ENCODE peak calls at places on chromosomes 16 and 17, in ten cellular contexts. One of them, this sample, is unnamed.

GRCh38 chr17:31320791-31321190 is 631 bp downstream of the EVI2A start:
- DNase-seq in transverse colon: no peak
- DNase-seq in choroid plexus epithelial cell: peak; percentile 50
- DNase-seq in A673: no peak
- DNase-seq in bronchial epithelial cell: no peak
- DNase-seq in WTC11: no peak
- DNase-seq in upper lobe of right lung: no peak
- DNase-seq in MCF 10A: peak; percentile 36
- DNase-seq in AG10803: peak; percentile 13
- DNase-seq in foreskin fibroblast: peak; percentile 29
- DNase-seq in this sample: peak; percentile 40

GRCh38 chr16:53482123-53482522 is 20.9 kb downstream of the AKTIP start:
- DNase-seq in transverse colon: no peak
- DNase-seq in choroid plexus epithelial cell: peak; percentile 31
- DNase-seq in A673: no peak
- DNase-seq in bronchial epithelial cell: peak; percentile 14
- DNase-seq in WTC11: no peak
- DNase-seq in upper lobe of right lung: no peak
- DNase-seq in MCF 10A: no peak
- DNase-seq in AG10803: peak; percentile 31
- DNase-seq in foreskin fibroblast: peak; percentile 39
- DNase-seq in this sample: peak; percentile 40

GRCh38 chr16:49336581-49336980 is 37.0 kb upstream of the C16orf78 start:
- DNase-seq in transverse colon: no peak
- DNase-seq in choroid plexus epithelial cell: no peak
- DNase-seq in A673: no peak
- DNase-seq in bronchial epithelial cell: no peak
- DNase-seq in WTC11: no peak
- DNase-seq in upper lobe of right lung: no peak
- DNase-seq in MCF 10A: no peak
- DNase-seq in AG10803: no peak
- DNase-seq in foreskin fibroblast: no peak
- DNase-seq in this sample: no peak

GRCh38 chr16:73176577-73177013 is 128.7 kb upstream of the ZFHX3 start:
- DNase-seq in transverse colon: no peak
- DNase-seq in choroid plexus epithelial cell: peak; percentile 93
- DNase-seq in A673: peak; percentile 45
- DNase-seq in bronchial epithelial cell: peak; percentile 97
- DNase-seq in WTC11: no peak
- DNase-seq in upper lobe of right lung: no peak
- DNase-seq in MCF 10A: peak; percentile 81
- DNase-seq in AG10803: peak; percentile 95
- DNase-seq in foreskin fibroblast: peak; percentile 90
- DNase-seq in this sample: peak; percentile 98

GRCh38 chr17:46192484-46193245 is 564 bp downstream of the KANSL1 start:
- DNase-seq in transverse colon: peak; percentile 62
- DNase-seq in choroid plexus epithelial cell: peak; percentile 73
- DNase-seq in A673: peak; percentile 80
- DNase-seq in bronchial epithelial cell: peak; percentile 25
- DNase-seq in WTC11: peak; percentile 61
- DNase-seq in upper lobe of right lung: peak; percentile 83
- DNase-seq in MCF 10A: peak; percentile 68
- DNase-seq in AG10803: peak; percentile 71
- DNase-seq in foreskin fibroblast: peak; percentile 26
- DNase-seq in this sample: peak; percentile 71

GRCh38 chr16:30567160-30567990 is 4.1 kb downstream of the ZNF688 start:
- DNase-seq in transverse colon: no peak
- DNase-seq in choroid plexus epithelial cell: no peak
- DNase-seq in A673: no peak
- DNase-seq in bronchial epithelial cell: peak; percentile 81
- DNase-seq in WTC11: no peak
- DNase-seq in upper lobe of right lung: no peak
- DNase-seq in MCF 10A: peak; percentile 85
- DNase-seq in AG10803: no peak
- DNase-seq in foreskin fibroblast: no peak
- DNase-seq in this sample: no peak

GRCh38 chr16:16983545-16983944 is 487.2 kb downstream of the XYLT1 start:
- DNase-seq in transverse colon: no peak
- DNase-seq in choroid plexus epithelial cell: no peak
- DNase-seq in A673: no peak
- DNase-seq in bronchial epithelial cell: no peak
- DNase-seq in WTC11: no peak
- DNase-seq in upper lobe of right lung: no peak
- DNase-seq in MCF 10A: no peak
- DNase-seq in AG10803: no peak
- DNase-seq in foreskin fibroblast: no peak
- DNase-seq in this sample: no peak

GRCh38 chr17:8284126-8284525 is 4.3 kb upstream of the RANGRF start:
- DNase-seq in transverse colon: no peak
- DNase-seq in choroid plexus epithelial cell: no peak
- DNase-seq in A673: no peak
- DNase-seq in bronchial epithelial cell: no peak
- DNase-seq in WTC11: no peak
- DNase-seq in upper lobe of right lung: no peak
- DNase-seq in MCF 10A: no peak
- DNase-seq in AG10803: no peak
- DNase-seq in foreskin fibroblast: no peak
- DNase-seq in this sample: no peak

GRCh38 chr16:74568961-74569631 is 37.8 kb downstream of the GLG1 start:
- DNase-seq in transverse colon: no peak
- DNase-seq in choroid plexus epithelial cell: peak; percentile 41
- DNase-seq in A673: no peak
- DNase-seq in bronchial epithelial cell: peak; percentile 35
- DNase-seq in WTC11: no peak
- DNase-seq in upper lobe of right lung: no peak
- DNase-seq in MCF 10A: no peak
- DNase-seq in AG10803: peak; percentile 56
- DNase-seq in foreskin fibroblast: peak; percentile 10
- DNase-seq in this sample: no peak

GRCh38 chr17:58083491-58084316 is 485 bp downstream of the DYNLL2 start:
- DNase-seq in transverse colon: peak; percentile 74
- DNase-seq in choroid plexus epithelial cell: peak; percentile 35
- DNase-seq in A673: peak; percentile 52
- DNase-seq in bronchial epithelial cell: peak; percentile 25
- DNase-seq in WTC11: no peak
- DNase-seq in upper lobe of right lung: peak; percentile 88
- DNase-seq in MCF 10A: peak; percentile 41
- DNase-seq in AG10803: peak; percentile 50
- DNase-seq in foreskin fibroblast: peak; percentile 70
- DNase-seq in this sample: peak; percentile 46

GRCh38 chr16:87101903-87102302 is 215.3 kb downstream of the C16orf95 start:
- DNase-seq in transverse colon: no peak
- DNase-seq in choroid plexus epithelial cell: peak; percentile 65
- DNase-seq in A673: no peak
- DNase-seq in bronchial epithelial cell: no peak
- DNase-seq in WTC11: no peak
- DNase-seq in upper lobe of right lung: no peak
- DNase-seq in MCF 10A: peak; percentile 18
- DNase-seq in AG10803: peak; percentile 42
- DNase-seq in foreskin fibroblast: peak; percentile 17
- DNase-seq in this sample: peak; percentile 93

GRCh38 chr17:1164935-1165556 is 14.7 kb downstream of the ABR start:
- DNase-seq in transverse colon: no peak
- DNase-seq in choroid plexus epithelial cell: no peak
- DNase-seq in A673: no peak
- DNase-seq in bronchial epithelial cell: no peak
- DNase-seq in WTC11: no peak
- DNase-seq in upper lobe of right lung: no peak
- DNase-seq in MCF 10A: no peak
- DNase-seq in AG10803: no peak
- DNase-seq in foreskin fibroblast: no peak
- DNase-seq in this sample: no peak

GRCh38 chr16:66662445-66663194 is 33.9 kb downstream of the CMTM4 start:
- DNase-seq in transverse colon: no peak
- DNase-seq in choroid plexus epithelial cell: peak; percentile 73
- DNase-seq in A673: no peak
- DNase-seq in bronchial epithelial cell: peak; percentile 40
- DNase-seq in WTC11: no peak
- DNase-seq in upper lobe of right lung: no peak
- DNase-seq in MCF 10A: peak; percentile 57
- DNase-seq in AG10803: peak; percentile 43
- DNase-seq in foreskin fibroblast: peak; percentile 36
- DNase-seq in this sample: peak; percentile 62

GRCh38 chr16:81005644-81006471 is 827 bp downstream of the CMC2 start:
- DNase-seq in transverse colon: peak; percentile 85
- DNase-seq in choroid plexus epithelial cell: peak; percentile 41
- DNase-seq in A673: peak; percentile 12
- DNase-seq in bronchial epithelial cell: peak; percentile 20
- DNase-seq in WTC11: no peak
- DNase-seq in upper lobe of right lung: no peak
- DNase-seq in MCF 10A: peak; percentile 59
- DNase-seq in AG10803: no peak
- DNase-seq in foreskin fibroblast: no peak
- DNase-seq in this sample: peak; percentile 32

GRCh38 chr16:2512920-2513404 is 790 bp upstream of the ATP6V0C start:
- DNase-seq in transverse colon: no peak
- DNase-seq in choroid plexus epithelial cell: no peak
- DNase-seq in A673: no peak
- DNase-seq in bronchial epithelial cell: no peak
- DNase-seq in WTC11: peak; percentile 62
- DNase-seq in upper lobe of right lung: peak; percentile 69
- DNase-seq in MCF 10A: no peak
- DNase-seq in AG10803: no peak
- DNase-seq in foreskin fibroblast: no peak
- DNase-seq in this sample: no peak

DNA sequence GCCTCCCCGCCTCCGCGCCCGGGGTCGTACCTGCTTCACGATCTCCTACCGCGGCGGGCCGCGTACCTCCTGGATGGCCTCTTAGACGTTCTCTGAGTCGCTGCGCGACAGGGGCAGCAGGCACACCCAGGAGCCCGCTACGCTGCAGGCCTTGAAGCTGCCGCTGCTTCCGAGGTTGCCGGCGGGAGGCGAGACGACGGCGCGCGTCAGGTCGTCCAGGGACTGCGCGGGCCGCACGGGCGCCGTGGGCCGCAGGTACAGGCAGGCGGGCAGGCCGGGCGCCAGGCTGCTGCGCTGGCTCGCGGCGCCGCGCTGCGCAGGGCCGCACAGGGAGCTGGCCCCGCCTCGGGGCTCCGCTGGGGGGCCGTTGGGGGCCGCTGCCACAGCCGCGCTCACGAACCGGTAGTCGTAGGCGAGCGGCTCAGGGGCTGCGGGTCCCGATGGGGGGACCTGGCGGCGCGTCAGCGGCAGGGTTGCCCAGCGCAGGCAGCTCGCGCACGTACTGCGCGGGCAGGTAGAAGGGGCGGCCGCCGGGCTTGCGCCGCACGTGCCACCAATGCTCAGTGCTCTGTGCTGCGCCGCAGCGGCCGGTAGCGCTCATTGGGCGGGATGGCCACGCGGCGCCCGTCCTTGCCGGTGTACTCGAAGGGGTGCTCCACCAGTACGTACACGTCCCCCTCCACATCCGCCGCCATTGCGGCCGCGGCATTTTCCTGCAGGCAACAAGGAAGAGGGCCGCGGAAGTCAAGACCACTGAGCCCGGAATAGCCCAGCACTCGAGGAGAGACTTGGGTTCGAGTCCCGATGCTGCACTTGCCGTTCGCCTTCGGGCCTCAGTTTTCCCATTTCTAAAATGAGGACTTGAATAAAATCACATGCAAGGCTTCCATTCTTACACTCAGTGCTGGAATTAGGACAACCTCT is 116.5 kb upstream of the SMURF2 start:
- DNase-seq in transverse colon: peak; percentile 59
- DNase-seq in choroid plexus epithelial cell: no peak
- DNase-seq in A673: peak; percentile 55
- DNase-seq in bronchial epithelial cell: peak; percentile 7
- DNase-seq in WTC11: peak; percentile 65
- DNase-seq in upper lobe of right lung: peak; percentile 76
- DNase-seq in MCF 10A: no peak
- DNase-seq in AG10803: no peak
- DNase-seq in foreskin fibroblast: no peak
- DNase-seq in this sample: no peak
- TF ChIP-seq CTCF in transverse colon: no peak
- TF ChIP-seq CTCF in choroid plexus epithelial cell: no peak
- TF ChIP-seq CTCF in A673: no peak
- TF ChIP-seq CTCF in bronchial epithelial cell: no peak
- TF ChIP-seq CTCF in WTC11: no peak
- TF ChIP-seq CTCF in upper lobe of right lung: no peak
- TF ChIP-seq CTCF in MCF 10A: no peak
- TF ChIP-seq CTCF in AG10803: no peak
- TF ChIP-seq CTCF in foreskin fibroblast: no peak
- TF ChIP-seq CTCF in this sample: no peak

GRCh38 chr16:54932737-54933254 is 2.1 kb downstream of the IRX5 start:
- DNase-seq in transverse colon: no peak
- DNase-seq in choroid plexus epithelial cell: no peak
- DNase-seq in A673: no peak
- DNase-seq in bronchial epithelial cell: no peak
- DNase-seq in WTC11: peak; percentile 60
- DNase-seq in upper lobe of right lung: peak; percentile 73
- DNase-seq in MCF 10A: peak; percentile 51
- DNase-seq in AG10803: no peak
- DNase-seq in foreskin fibroblast: no peak
- DNase-seq in this sample: no peak
- TF ChIP-seq CTCF in transverse colon: no peak
- TF ChIP-seq CTCF in choroid plexus epithelial cell: no peak
- TF ChIP-seq CTCF in A673: no peak
- TF ChIP-seq CTCF in bronchial epithelial cell: peak; percentile 44
- TF ChIP-seq CTCF in WTC11: no peak
- TF ChIP-seq CTCF in upper lobe of right lung: no peak
- TF ChIP-seq CTCF in MCF 10A: no peak
- TF ChIP-seq CTCF in AG10803: peak; percentile 26
- TF ChIP-seq CTCF in foreskin fibroblast: no peak
- TF ChIP-seq CTCF in this sample: no peak

DNA sequence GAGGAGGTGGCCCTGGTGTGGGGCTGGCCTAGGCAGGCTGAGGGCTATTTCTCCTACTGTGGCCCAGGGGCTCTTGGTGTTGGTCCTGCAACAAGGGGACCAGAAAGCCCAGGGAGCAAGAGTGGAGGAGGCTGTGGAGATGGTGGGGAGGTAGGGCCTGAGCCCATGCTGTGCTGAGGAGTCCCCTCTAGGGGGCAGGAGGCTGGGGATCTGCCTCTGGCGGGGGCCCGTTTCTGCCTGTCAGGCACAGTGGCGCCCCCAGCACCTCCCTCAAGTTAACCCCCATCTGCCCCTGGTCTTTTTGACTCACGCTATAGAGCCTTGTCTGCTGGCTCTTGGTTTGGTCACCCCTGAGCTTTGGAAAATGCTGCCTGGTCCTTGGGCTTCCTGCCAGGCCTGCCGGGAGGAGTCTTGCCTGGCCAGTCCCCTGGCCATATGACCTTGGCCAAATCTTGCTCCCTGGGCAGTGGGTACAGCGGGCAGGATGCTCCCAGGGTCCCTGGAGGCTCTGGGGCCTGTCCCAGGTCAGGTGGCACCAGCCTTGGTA is 5.9 kb downstream of the BAIAP2 start:
- DNase-seq in transverse colon: no peak
- DNase-seq in choroid plexus epithelial cell: no peak
- DNase-seq in A673: peak; percentile 44
- DNase-seq in bronchial epithelial cell: no peak
- DNase-seq in WTC11: peak; percentile 72
- DNase-seq in upper lobe of right lung: no peak
- DNase-seq in MCF 10A: peak; percentile 22
- DNase-seq in AG10803: no peak
- DNase-seq in foreskin fibroblast: no peak
- DNase-seq in this sample: peak; percentile 20
- TF ChIP-seq CTCF in transverse colon: no peak
- TF ChIP-seq CTCF in choroid plexus epithelial cell: peak; percentile 63
- TF ChIP-seq CTCF in A673: peak; percentile 62
- TF ChIP-seq CTCF in bronchial epithelial cell: peak; percentile 63
- TF ChIP-seq CTCF in WTC11: peak; percentile 68
- TF ChIP-seq CTCF in upper lobe of right lung: peak; percentile 37
- TF ChIP-seq CTCF in MCF 10A: peak; percentile 39
- TF ChIP-seq CTCF in AG10803: peak; percentile 52
- TF ChIP-seq CTCF in foreskin fibroblast: peak; percentile 48
- TF ChIP-seq CTCF in this sample: peak; percentile 45

GRCh38 chr17:64306850-64307463 is 43.9 kb upstream of the TEX2 start:
- DNase-seq in transverse colon: peak; percentile 65
- DNase-seq in choroid plexus epithelial cell: peak; percentile 84
- DNase-seq in A673: peak; percentile 79
- DNase-seq in bronchial epithelial cell: peak; percentile 41
- DNase-seq in WTC11: peak; percentile 59
- DNase-seq in upper lobe of right lung: peak; percentile 77
- DNase-seq in MCF 10A: peak; percentile 82
- DNase-seq in AG10803: peak; percentile 68
- DNase-seq in foreskin fibroblast: peak; percentile 59
- DNase-seq in this sample: peak; percentile 85
- TF ChIP-seq CTCF in transverse colon: peak; percentile 92
- TF ChIP-seq CTCF in choroid plexus epithelial cell: peak; percentile 85
- TF ChIP-seq CTCF in A673: peak; percentile 87
- TF ChIP-seq CTCF in bronchial epithelial cell: peak; percentile 60
- TF ChIP-seq CTCF in WTC11: peak; percentile 90
- TF ChIP-seq CTCF in upper lobe of right lung: peak; percentile 88
- TF ChIP-seq CTCF in MCF 10A: peak; percentile 78
- TF ChIP-seq CTCF in AG10803: peak; percentile 84
- TF ChIP-seq CTCF in foreskin fibroblast: peak; percentile 73
- TF ChIP-seq CTCF in this sample: peak; percentile 66

This sample was measured in cardiac fibroblast.